ENCODE peak calls at places on chromosome 11, in ten cellular contexts. O is endodermal cell, H is cardiac muscle cell, D is nephron progenitor cell, W is epithelial cell of esophagus, J is upper lobe of right lung, X is foreskin fibroblast, S is neural crest cell, M is IMR-90, R is kidney. G is an unnamed sample.

GRCh38 chr11:29310706-29311342 is 706.0 kb downstream of the KCNA4 start:
- DNase-seq in X (peak), D (no peak), J (no peak), O (no peak), R (no peak), W (peak), S (no peak), M (peak), H (no peak), G (no peak)

GRCh38 chr11:2409026-2409553 is 8.5 kb downstream of the TSSC4 start:
- DNase-seq in D (peak), S (no peak), R (peak), J (no peak), H (peak), O (no peak), X (no peak), W (no peak), M (no peak), G (no peak)

GRCh38 chr11:118690553-118691304 is 11.3 kb upstream of the TREH start:
- DNase-seq in M (no peak), S (no peak), R (no peak), H (no peak), O (no peak), X (no peak), J (peak), W (no peak), D (no peak), G (no peak)

GRCh38 chr11:47980907-47981621 is 705 bp downstream of the PTPRJ start:
- DNase-seq in R (peak), J (peak), H (peak), D (peak), W (peak), S (peak), M (peak), O (peak), X (peak), G (peak)

GRCh38 chr11:96012086-96012824 is 88.3 kb upstream of the MTMR2 start:
- DNase-seq in X (peak), D (peak), J (no peak), H (peak), W (peak), O (peak), M (peak), R (no peak), S (peak), G (peak)

GRCh38 chr11:117888140-117888561 is 11.7 kb upstream of the FXYD6 start:
- DNase-seq in W (no peak), J (no peak), M (no peak), S (no peak), X (no peak), R (no peak), D (no peak), O (peak), H (no peak), G (no peak)

GRCh38 chr11:2262301-2263011 is 7.9 kb downstream of the ASCL2 start:
- DNase-seq in X (no peak), O (peak), S (no peak), J (no peak), H (no peak), D (no peak), R (no peak), M (no peak), W (no peak), G (no peak)

GRCh38 chr11:62912268-62912667 is 8.9 kb downstream of the CHRM1 start:
- DNase-seq in O (no peak), X (no peak), D (no peak), W (no peak), S (no peak), M (no peak), J (no peak), R (no peak), H (no peak), G (no peak)

GRCh38 chr11:131109256-131109655 is 193.0 kb upstream of the SNX19 start:
- DNase-seq in S (no peak), H (no peak), O (no peak), D (no peak), J (no peak), M (peak), X (peak), R (no peak), W (peak), G (peak)

GRCh38 chr11:130103296-130103814 is 33.7 kb downstream of the APLP2 start:
- DNase-seq in M (peak), S (no peak), R (no peak), J (no peak), W (peak), D (no peak), H (no peak), O (no peak), X (peak), G (peak)

GRCh38 chr11:59145534-59145933 is 2.9 kb downstream of the FAM111A start:
- DNase-seq in W (peak), D (no peak), J (no peak), M (peak), X (peak), H (no peak), S (no peak), R (no peak), O (no peak), G (peak)

GRCh38 chr11:16741473-16741872 is 3.0 kb downstream of the C11orf58 start:
- DNase-seq in X (no peak), D (no peak), R (no peak), M (no peak), H (no peak), J (no peak), O (no peak), S (no peak), W (no peak), G (no peak)

GRCh38 chr11:1231396-1232327 is 8.8 kb downstream of the MUC5B start:
- DNase-seq in O (peak), X (no peak), R (peak), M (no peak), J (peak), W (no peak), S (no peak), H (no peak), D (peak), G (no peak)

GRCh38 chr11:122439911-122440782 is 215.4 kb upstream of the UBASH3B start:
- DNase-seq in H (peak), O (peak), S (peak), M (peak), X (peak), W (no peak), D (peak), R (no peak), J (no peak), G (no peak)

GRCh38 chr11:16979708-16980622 is 34.2 kb downstream of the PLEKHA7 start:
- DNase-seq in X (no peak), O (no peak), D (no peak), W (no peak), S (no peak), J (no peak), R (no peak), M (no peak), H (no peak), G (no peak)

GRCh38 chr11:8167796-8168195 is 1.0 kb downstream of the RIC3 start:
- DNase-seq in S (no peak), M (peak), H (peak), X (peak), O (no peak), W (peak), J (no peak), D (no peak), R (no peak), G (no peak)

GRCh38 chr11:116343270-116343669 is 429.5 kb downstream of the BUD13 start:
- DNase-seq in M (no peak), H (no peak), O (no peak), D (no peak), X (no peak), S (no peak), R (no peak), W (no peak), J (no peak), G (no peak)

GRCh38 chr11:125514336-125515101 is 18.5 kb upstream of the FEZ1 start:
- DNase-seq in D (no peak), S (no peak), R (no peak), M (peak), W (peak), H (no peak), O (no peak), J (no peak), X (no peak), G (no peak)

GRCh38 chr11:117705866-117706265 is 91.2 kb downstream of the DSCAML1 start:
- DNase-seq in D (no peak), H (no peak), S (no peak), X (no peak), M (no peak), O (no peak), W (no peak), J (peak), R (no peak), G (no peak)

GRCh38 chr11:75499423-75500305 is 26.1 kb downstream of the GDPD5 start:
- DNase-seq in X (peak), M (peak), S (no peak), O (no peak), R (no peak), D (no peak), H (no peak), J (no peak), W (peak), G (peak)

GRCh38 chr11:86805873-86806310 is 5.5 kb downstream of the PRSS23 start:
- DNase-seq in W (peak), J (no peak), O (no peak), M (no peak), H (no peak), S (no peak), D (no peak), X (peak), R (no peak), G (no peak)

GRCh38 chr11:16609769-16610168 is 128.7 kb upstream of the C11orf58 start:
- DNase-seq in J (no peak), M (no peak), R (no peak), X (no peak), W (no peak), D (no peak), H (no peak), O (no peak), S (no peak), G (no peak)

GRCh38 chr11:79062814-79063762 is 377.7 kb downstream of the TENM4 start:
- DNase-seq in M (peak), H (peak), D (peak), W (peak), X (peak), J (no peak), S (peak), O (peak), R (no peak), G (no peak)

GRCh38 chr11:127182586-127183203 is 182.1 kb upstream of the KIRREL3 start:
- DNase-seq in S (no peak), M (no peak), D (no peak), O (no peak), R (no peak), X (no peak), H (peak), W (no peak), J (no peak), G (no peak)

DNA sequence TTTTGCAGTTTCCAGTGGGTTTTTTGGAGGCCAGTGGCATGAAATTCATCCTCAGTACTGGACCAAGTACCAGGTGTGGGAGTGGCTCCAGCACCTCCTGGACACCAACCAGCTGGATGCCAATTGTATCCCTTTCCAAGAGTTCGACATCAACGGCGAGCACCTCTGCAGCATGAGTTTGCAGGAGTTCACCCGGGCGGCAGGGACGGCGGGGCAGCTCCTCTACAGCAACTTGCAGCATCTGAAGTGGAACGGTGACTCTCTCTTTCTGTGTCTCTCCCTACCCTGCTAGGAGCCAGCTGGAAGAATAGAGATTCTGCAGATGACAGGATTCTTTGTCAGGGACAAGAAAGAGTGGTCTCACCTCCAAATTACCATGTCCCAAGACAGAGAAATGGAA is 25.5 kb downstream of the EHF start:
- DNase-seq in S (no peak), W (no peak), O (no peak), J (no peak), X (no peak), R (no peak), H (no peak), M (no peak), D (no peak), G (no peak)
- TF ChIP-seq CTCF in S (no peak), W (no peak), O (no peak), J (no peak), X (no peak), R (no peak), H (no peak), M (no peak), D (no peak), G (no peak)

GRCh38 chr11:68727783-68728182 is 23.5 kb downstream of the TESMIN start:
- DNase-seq in S (no peak), W (peak), D (no peak), R (no peak), J (no peak), M (peak), H (no peak), O (no peak), X (peak), G (no peak)
- TF ChIP-seq CTCF in S (no peak), W (no peak), D (no peak), R (peak), J (no peak), M (peak), H (no peak), O (peak), X (peak), G (no peak)

GRCh38 chr11:108895579-108896480 is 231.0 kb downstream of the DDX10 start:
- DNase-seq in M (peak), R (no peak), X (peak), D (no peak), W (peak), J (no peak), O (no peak), H (no peak), S (no peak), G (peak)
- TF ChIP-seq CTCF in M (no peak), R (no peak), X (no peak), D (no peak), W (no peak), J (no peak), O (no peak), H (no peak), S (no peak), G (no peak)

GRCh38 chr11:113415343-113415742 is 27.8 kb downstream of the ANKK1 start:
- DNase-seq in X (no peak), H (no peak), M (no peak), O (no peak), S (no peak), D (no peak), W (no peak), R (no peak), J (no peak), G (no peak)

GRCh38 chr11:113417428-113417827 is 29.8 kb downstream of the ANKK1 start:
- DNase-seq in X (no peak), R (no peak), J (no peak), O (no peak), D (no peak), H (no peak), W (no peak), M (no peak), S (no peak), G (no peak)

DNA sequence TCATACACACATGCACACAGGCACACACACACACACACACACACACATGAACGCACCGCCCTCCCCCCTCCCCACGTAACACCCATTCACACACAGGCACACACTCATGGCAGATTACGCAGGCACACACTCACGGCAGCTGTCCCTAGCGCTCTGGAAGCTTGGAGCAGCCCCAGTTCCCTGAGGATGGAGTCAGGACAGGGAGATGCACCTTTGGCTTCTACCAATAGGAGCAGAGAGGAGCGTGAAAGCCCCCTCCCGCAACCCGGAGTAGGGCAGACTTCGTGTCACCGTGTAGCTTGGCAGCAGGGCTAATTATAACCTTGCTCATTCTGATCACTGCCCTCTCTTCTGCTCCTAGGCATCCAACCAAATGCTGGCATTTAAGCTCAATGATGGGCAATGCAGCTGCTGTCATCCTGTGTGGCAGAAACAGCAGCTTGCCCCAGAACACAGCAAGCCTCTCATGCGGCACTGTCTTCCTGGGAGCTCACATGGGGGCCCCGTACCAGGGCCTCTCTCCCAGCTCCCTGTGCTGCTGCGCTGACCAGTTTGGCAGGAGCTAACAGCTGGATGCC is 31.9 kb downstream of the ANKK1 start:
- DNase-seq in J (no peak), S (no peak), O (no peak), H (peak), D (no peak), X (no peak), M (no peak), R (no peak), W (no peak), G (no peak)
- TF ChIP-seq CTCF in J (no peak), S (no peak), O (no peak), H (no peak), D (no peak), X (no peak), M (no peak), R (no peak), W (no peak), G (no peak)

GRCh38 chr11:108121274-108122155 is at the start of gene ACAT1:
- DNase-seq in S (peak), J (peak), M (peak), D (peak), R (peak), X (peak), H (peak), O (peak), W (peak), G (peak)
- TF ChIP-seq CTCF in S (peak), J (peak), M (peak), D (no peak), R (no peak), X (no peak), H (no peak), O (peak), W (peak), G (peak)

GRCh38 chr11:6627762-6628241 is 8.6 kb upstream of the TPP1 start:
- DNase-seq in M (no peak), O (no peak), D (no peak), S (no peak), J (no peak), X (no peak), R (no peak), W (no peak), H (no peak), G (no peak)

GRCh38 chr11:6629892-6630631 is 10.8 kb upstream of the TPP1 start:
- DNase-seq in O (peak), J (no peak), M (no peak), W (peak), S (no peak), R (peak), H (peak), X (no peak), D (peak), G (no peak)

GRCh38 chr11:6630632-6631291 is 11.5 kb upstream of the TPP1 start:
- DNase-seq in M (no peak), D (no peak), W (no peak), R (peak), X (no peak), H (no peak), O (no peak), J (no peak), S (no peak), G (no peak)

GRCh38 chr11:6628526-6628925 is 9.3 kb upstream of the TPP1 start:
- DNase-seq in D (no peak), H (no peak), W (no peak), X (no peak), J (no peak), R (no peak), O (no peak), M (no peak), S (no peak), G (no peak)

GRCh38 chr11:6629573-6629891 is 10.3 kb upstream of the TPP1 start:
- DNase-seq in J (no peak), X (no peak), D (no peak), W (no peak), R (peak), S (no peak), O (no peak), H (no peak), M (no peak), G (no peak)
- TF ChIP-seq CTCF in J (no peak), X (no peak), D (no peak), W (no peak), R (no peak), S (no peak), O (no peak), H (no peak), M (no peak), G (no peak)

DNA sequence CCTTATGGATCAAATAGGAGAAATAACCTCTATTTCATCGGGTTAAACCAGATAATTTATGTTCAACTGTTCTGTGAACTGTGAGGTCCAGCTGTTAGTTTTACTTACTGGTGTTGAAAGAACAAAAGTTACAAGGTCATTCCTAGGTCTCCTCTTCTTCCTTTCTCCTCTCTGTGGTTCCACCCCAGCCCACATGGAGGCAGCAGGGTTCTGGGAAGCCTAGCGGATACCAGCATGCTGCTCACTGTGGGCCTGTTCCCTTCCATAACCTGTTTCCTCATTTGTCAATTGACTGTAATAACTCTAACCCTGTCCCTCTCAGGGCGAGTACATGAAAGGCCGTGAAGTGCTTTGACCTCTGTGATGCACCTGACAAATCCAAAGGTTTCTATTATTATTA is 27.8 kb downstream of the RELT start:
- DNase-seq in X (peak), D (peak), R (no peak), H (peak), O (peak), J (no peak), S (peak), M (peak), W (peak), G (peak)
- TF ChIP-seq CTCF in X (peak), D (peak), R (peak), H (peak), O (peak), J (peak), S (peak), M (peak), W (peak), G (peak)

G was measured in HFFc6.